ENCODE peak calls at places on chromosomes 12 and 14, in seven cellular contexts. F is HepG2, X is WTC11, Z is HCT116, V is K562, A is H1, B is GM12878. W is an unnamed sample.

GRCh38 chr14:94770251-94770749 is 387 bp upstream of the GSC start:
- DNase-seq in F (no peak), X (no peak), Z (no peak), V (no peak), A (peak; percentile 53), B (no peak), W (no peak)

GRCh38 chr12:105418232-105418631 is 87.7 kb downstream of the C12orf75 start:
- DNase-seq in F (no peak), X (no peak), Z (no peak), V (no peak), A (no peak), B (no peak), W (no peak)

GRCh38 chr14:104335611-104336010 is 197.2 kb downstream of the KIF26A start:
- DNase-seq in F (no peak), X (no peak), Z (no peak), V (no peak), A (no peak), B (no peak), W (no peak)

GRCh38 chr12:108580531-108580930 is 17.4 kb downstream of the TMEM119 start:
- DNase-seq in F (no peak), X (no peak), Z (no peak), V (no peak), A (no peak), B (no peak), W (no peak)

GRCh38 chr12:124497658-124498057 is 69.8 kb downstream of the NCOR2 start:
- DNase-seq in F (no peak), X (no peak), Z (no peak), V (no peak), A (no peak), B (no peak), W (no peak)

GRCh38 chr12:20367731-20368652 is at the start of gene PDE3A:
- DNase-seq in F (no peak), X (peak; percentile 81), Z (peak; percentile 39), V (no peak), A (peak; percentile 75), B (no peak), W (peak; percentile 73)

GRCh38 chr12:19299765-19300164 is 139.5 kb upstream of the AEBP2 start:
- DNase-seq in F (no peak), X (no peak), Z (peak; percentile 7), V (no peak), A (no peak), B (no peak), W (no peak)

GRCh38 chr12:27424631-27425230 is 21.8 kb upstream of the SMCO2 start:
- DNase-seq in F (peak; percentile 45), X (no peak), Z (peak; percentile 49), V (peak; percentile 26), A (no peak), B (no peak), W (peak; percentile 35)

GRCh38 chr12:93032748-93033147 is 103.7 kb upstream of the EEA1 start:
- DNase-seq in F (no peak), X (no peak), Z (no peak), V (no peak), A (no peak), B (no peak), W (no peak)

GRCh38 chr12:6775775-6776174 is 3.5 kb downstream of the LAG3 start:
- DNase-seq in F (peak; percentile 60), X (no peak), Z (no peak), V (no peak), A (no peak), B (no peak), W (no peak)

GRCh38 chr14:21768116-21768874 is 94.7 kb upstream of the OR4E1 start:
- DNase-seq in F (peak; percentile 42), X (no peak), Z (peak; percentile 32), V (peak; percentile 28), A (no peak), B (peak; percentile 5), W (peak; percentile 65)

GRCh38 chr12:19689801-19690472 is 250.6 kb downstream of the AEBP2 start:
- DNase-seq in F (no peak), X (no peak), Z (peak; percentile 8), V (no peak), A (no peak), B (no peak), W (no peak)

GRCh38 chr14:24630872-24631477 is 3.0 kb downstream of the GZMB start:
- DNase-seq in F (peak; percentile 46), X (no peak), Z (no peak), V (no peak), A (no peak), B (no peak), W (no peak)

GRCh38 chr12:1925125-1925963 is 6.9 kb upstream of the CACNA2D4 start:
- DNase-seq in F (no peak), X (no peak), Z (no peak), V (no peak), A (peak; percentile 34), B (no peak), W (no peak)

GRCh38 chr12:5022465-5023061 is 21.1 kb upstream of the KCNA5 start:
- DNase-seq in F (peak; percentile 28), X (peak; percentile 67), Z (peak; percentile 29), V (peak; percentile 56), A (peak; percentile 69), B (no peak), W (peak; percentile 75)

GRCh38 chr14:101636081-101636560 is 74.8 kb downstream of the DIO3 start:
- DNase-seq in F (no peak), X (no peak), Z (no peak), V (no peak), A (no peak), B (peak; percentile 3), W (no peak)

GRCh38 chr12:26692417-26692816 is 140.6 kb downstream of the ITPR2 start:
- DNase-seq in F (no peak), X (no peak), Z (no peak), V (no peak), A (no peak), B (no peak), W (no peak)

GRCh38 chr14:71550367-71550766 is 381.9 kb upstream of the RGS6 start:
- DNase-seq in F (no peak), X (no peak), Z (no peak), V (no peak), A (no peak), B (no peak), W (no peak)

DNA sequence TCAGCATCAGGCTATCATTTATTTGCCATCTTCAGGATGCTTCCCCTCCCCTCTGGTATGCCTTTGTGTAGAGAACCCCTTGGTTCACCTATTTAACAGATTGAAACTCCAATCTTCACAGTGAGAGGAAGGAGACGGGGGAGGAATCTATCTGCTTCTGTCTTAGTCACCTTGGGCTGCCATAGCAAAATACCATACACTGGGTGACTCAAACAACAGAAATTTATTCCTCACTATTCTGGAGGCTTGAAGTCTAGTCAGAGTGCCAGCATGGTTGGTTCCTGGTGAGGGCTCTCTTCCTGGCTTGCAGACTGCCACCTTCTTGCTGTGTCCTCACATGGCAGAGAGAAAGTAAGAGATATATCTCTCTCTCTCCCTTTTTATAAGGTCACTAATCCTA is 13.5 kb upstream of the EML1 start:
- DNase-seq in F (no peak), X (no peak), Z (no peak), V (no peak), A (no peak), B (no peak), W (no peak)
- TF ChIP-seq SP1 in F (no peak), X (no peak), Z (no peak), V (no peak), A (no peak), B (no peak), W (no peak)

GRCh38 chr14:61148742-61149350 is 132.3 kb downstream of the TMEM30B start:
- DNase-seq in F (no peak), X (no peak), Z (no peak), V (no peak), A (no peak), B (no peak), W (no peak)
- TF ChIP-seq SP1 in F (no peak), X (no peak), Z (no peak), V (no peak), A (no peak), B (no peak), W (no peak)

GRCh38 chr12:89655851-89656250 is 52.8 kb downstream of the ATP2B1 start:
- DNase-seq in F (no peak), X (no peak), Z (no peak), V (no peak), A (no peak), B (no peak), W (no peak)

GRCh38 chr12:89661706-89662330 is 46.8 kb downstream of the ATP2B1 start:
- DNase-seq in F (no peak), X (no peak), Z (no peak), V (no peak), A (no peak), B (no peak), W (no peak)

GRCh38 chr12:89657739-89658138 is 50.9 kb downstream of the ATP2B1 start:
- DNase-seq in F (no peak), X (no peak), Z (no peak), V (no peak), A (no peak), B (no peak), W (no peak)

GRCh38 chr12:89662623-89663022 is 46.0 kb downstream of the ATP2B1 start:
- DNase-seq in F (no peak), X (no peak), Z (no peak), V (no peak), A (no peak), B (no peak), W (no peak)

GRCh38 chr12:89657090-89657489 is 51.5 kb downstream of the ATP2B1 start:
- DNase-seq in F (no peak), X (no peak), Z (no peak), V (no peak), A (no peak), B (no peak), W (no peak)
- TF ChIP-seq SP1 in F (no peak), X (no peak), Z (no peak), V (no peak), A (no peak), B (no peak), W (no peak)

GRCh38 chr12:129665414-129665813 is 238.4 kb downstream of the TMEM132D start:
- DNase-seq in F (no peak), X (no peak), Z (no peak), V (no peak), A (no peak), B (no peak), W (no peak)

GRCh38 chr12:129662184-129662583 is 241.6 kb downstream of the TMEM132D start:
- DNase-seq in F (no peak), X (no peak), Z (no peak), V (no peak), A (no peak), B (no peak), W (no peak)

GRCh38 chr12:129660961-129661360 is 242.9 kb downstream of the TMEM132D start:
- DNase-seq in F (no peak), X (no peak), Z (no peak), V (no peak), A (no peak), B (no peak), W (no peak)

GRCh38 chr12:129657179-129657578 is 246.6 kb downstream of the TMEM132D start:
- DNase-seq in F (no peak), X (no peak), Z (no peak), V (no peak), A (no peak), B (no peak), W (no peak)

GRCh38 chr12:129659927-129660326 is 243.9 kb downstream of the TMEM132D start:
- DNase-seq in F (no peak), X (no peak), Z (no peak), V (peak; percentile 49), A (no peak), B (no peak), W (no peak)
- TF ChIP-seq SP1 in F (no peak), X (no peak), Z (no peak), V (no peak), A (no peak), B (no peak), W (no peak)

W was measured in HEK293T.